ENCODE peak calls at places on chromosome 6, in ten cellular contexts. One of them, this sample, is unnamed.

GRCh38 chr6:5173862-5174643 is 86.7 kb downstream of the LYRM4 start:
- DNase-seq in GM20000: peak
- DNase-seq in colonic mucosa: no peak
- DNase-seq in WTC11: no peak
- DNase-seq in MCF 10A: no peak
- DNase-seq in heart right ventricle: peak
- DNase-seq in breast epithelium: no peak
- DNase-seq in body of pancreas: no peak
- DNase-seq in ovary: no peak
- DNase-seq in WERI-Rb-1: no peak
- DNase-seq in this sample: no peak

GRCh38 chr6:43086022-43086658 is 10.0 kb downstream of the PTK7 start:
- DNase-seq in body of pancreas: no peak
- DNase-seq in WERI-Rb-1: no peak
- DNase-seq in colonic mucosa: no peak
- DNase-seq in ovary: no peak
- DNase-seq in breast epithelium: no peak
- DNase-seq in WTC11: no peak
- DNase-seq in heart right ventricle: no peak
- DNase-seq in GM20000: peak
- DNase-seq in MCF 10A: no peak
- DNase-seq in this sample: no peak

GRCh38 chr6:75751443-75751842 is 2.4 kb downstream of the MYO6 start:
- DNase-seq in MCF 10A: no peak
- DNase-seq in heart right ventricle: no peak
- DNase-seq in ovary: no peak
- DNase-seq in GM20000: no peak
- DNase-seq in colonic mucosa: no peak
- DNase-seq in body of pancreas: no peak
- DNase-seq in breast epithelium: no peak
- DNase-seq in WTC11: no peak
- DNase-seq in WERI-Rb-1: no peak
- DNase-seq in this sample: no peak

GRCh38 chr6:152701863-152702401 is 4.2 kb downstream of the MYCT1 start:
- DNase-seq in ovary: no peak
- DNase-seq in GM20000: no peak
- DNase-seq in WTC11: no peak
- DNase-seq in body of pancreas: no peak
- DNase-seq in colonic mucosa: no peak
- DNase-seq in breast epithelium: no peak
- DNase-seq in heart right ventricle: no peak
- DNase-seq in WERI-Rb-1: no peak
- DNase-seq in MCF 10A: no peak
- DNase-seq in this sample: no peak

GRCh38 chr6:52992980-52993379 is 2.1 kb downstream of the GSTA4 start:
- DNase-seq in ovary: no peak
- DNase-seq in MCF 10A: peak
- DNase-seq in breast epithelium: no peak
- DNase-seq in WERI-Rb-1: no peak
- DNase-seq in body of pancreas: no peak
- DNase-seq in WTC11: no peak
- DNase-seq in GM20000: no peak
- DNase-seq in colonic mucosa: no peak
- DNase-seq in heart right ventricle: no peak
- DNase-seq in this sample: no peak

GRCh38 chr6:150684161-150684560 is 84.5 kb downstream of the PLEKHG1 start:
- DNase-seq in heart right ventricle: no peak
- DNase-seq in MCF 10A: no peak
- DNase-seq in WTC11: no peak
- DNase-seq in WERI-Rb-1: no peak
- DNase-seq in GM20000: no peak
- DNase-seq in body of pancreas: no peak
- DNase-seq in colonic mucosa: no peak
- DNase-seq in ovary: no peak
- DNase-seq in breast epithelium: no peak
- DNase-seq in this sample: no peak

GRCh38 chr6:1763411-1763810 is 153.7 kb downstream of the FOXC1 start:
- DNase-seq in MCF 10A: no peak
- DNase-seq in GM20000: no peak
- DNase-seq in ovary: no peak
- DNase-seq in WTC11: no peak
- DNase-seq in WERI-Rb-1: no peak
- DNase-seq in body of pancreas: no peak
- DNase-seq in colonic mucosa: no peak
- DNase-seq in heart right ventricle: no peak
- DNase-seq in breast epithelium: no peak
- DNase-seq in this sample: no peak

GRCh38 chr6:150890346-150890745 is 24.8 kb downstream of the MTHFD1L start:
- DNase-seq in WTC11: no peak
- DNase-seq in body of pancreas: no peak
- DNase-seq in MCF 10A: no peak
- DNase-seq in colonic mucosa: no peak
- DNase-seq in GM20000: no peak
- DNase-seq in breast epithelium: no peak
- DNase-seq in ovary: no peak
- DNase-seq in WERI-Rb-1: no peak
- DNase-seq in heart right ventricle: no peak
- DNase-seq in this sample: no peak

GRCh38 chr6:2127484-2127911 is 117.9 kb downstream of the GMDS start:
- DNase-seq in ovary: no peak
- DNase-seq in WERI-Rb-1: no peak
- DNase-seq in colonic mucosa: no peak
- DNase-seq in body of pancreas: peak
- DNase-seq in MCF 10A: no peak
- DNase-seq in breast epithelium: peak
- DNase-seq in GM20000: peak
- DNase-seq in WTC11: no peak
- DNase-seq in heart right ventricle: peak
- DNase-seq in this sample: no peak

GRCh38 chr6:41286544-41287346 is at the start of gene TREM1:
- DNase-seq in MCF 10A: peak
- DNase-seq in GM20000: no peak
- DNase-seq in colonic mucosa: no peak
- DNase-seq in breast epithelium: no peak
- DNase-seq in ovary: no peak
- DNase-seq in heart right ventricle: peak
- DNase-seq in WTC11: no peak
- DNase-seq in body of pancreas: peak
- DNase-seq in WERI-Rb-1: no peak
- DNase-seq in this sample: no peak

DNA sequence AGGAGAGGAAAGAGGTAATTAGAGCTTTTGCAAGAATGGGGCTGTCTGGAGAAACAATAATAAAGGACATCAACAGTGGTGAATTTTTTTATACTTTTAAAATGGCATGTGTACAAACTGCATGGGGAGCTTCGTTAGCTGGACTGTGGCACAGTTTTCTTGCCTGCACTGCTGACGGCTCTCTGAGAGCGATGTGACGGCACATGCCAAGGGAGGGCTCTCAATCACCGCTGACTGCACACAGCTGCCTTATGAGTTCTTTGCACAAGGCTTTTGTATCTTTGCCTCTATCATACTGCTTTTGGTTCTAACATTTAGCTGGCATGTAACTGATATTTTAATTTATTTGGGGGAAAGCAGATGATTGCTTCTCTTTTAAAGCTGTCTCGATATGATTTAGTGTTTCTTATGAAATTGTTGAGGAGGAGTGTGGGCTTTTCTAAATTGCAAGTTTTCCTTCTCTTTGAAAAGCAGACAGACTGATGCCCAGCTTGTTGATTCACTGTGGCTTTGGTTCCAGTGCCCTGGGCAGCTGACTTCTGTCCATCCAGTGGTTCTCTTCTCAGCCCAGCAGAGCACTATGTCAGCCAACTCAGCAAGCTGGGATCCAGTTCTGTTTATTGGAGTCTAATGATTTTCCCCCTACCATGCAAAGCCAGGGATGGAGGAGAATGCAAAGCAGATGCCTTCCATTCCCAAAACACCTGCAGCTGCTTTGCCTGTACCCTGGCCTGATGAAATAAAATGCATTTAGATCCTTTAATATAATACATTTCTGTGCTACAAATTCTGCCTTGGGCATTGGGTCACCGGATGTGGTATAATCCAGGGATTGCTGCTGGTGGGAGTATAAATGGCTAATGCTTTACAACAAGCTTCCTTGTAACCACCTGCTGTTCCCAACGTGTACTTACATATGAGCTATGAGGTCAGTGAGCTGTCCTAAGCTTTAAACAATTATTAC is 323.9 kb downstream of the ZFAND3 start:
- DNase-seq in WTC11: no peak
- DNase-seq in MCF 10A: no peak
- DNase-seq in ovary: no peak
- DNase-seq in colonic mucosa: no peak
- DNase-seq in heart right ventricle: no peak
- DNase-seq in GM20000: no peak
- DNase-seq in breast epithelium: no peak
- DNase-seq in body of pancreas: no peak
- DNase-seq in WERI-Rb-1: peak
- DNase-seq in this sample: no peak
- TF ChIP-seq CTCF in WTC11: no peak
- TF ChIP-seq CTCF in MCF 10A: no peak
- TF ChIP-seq CTCF in ovary: no peak
- TF ChIP-seq CTCF in colonic mucosa: no peak
- TF ChIP-seq CTCF in heart right ventricle: no peak
- TF ChIP-seq CTCF in GM20000: no peak
- TF ChIP-seq CTCF in breast epithelium: no peak
- TF ChIP-seq CTCF in body of pancreas: no peak
- TF ChIP-seq CTCF in WERI-Rb-1: no peak
- TF ChIP-seq CTCF in this sample: no peak

GRCh38 chr6:26087284-26088115 is at the start of gene HFE:
- DNase-seq in MCF 10A: peak
- DNase-seq in breast epithelium: no peak
- DNase-seq in heart right ventricle: peak
- DNase-seq in ovary: peak
- DNase-seq in body of pancreas: peak
- DNase-seq in GM20000: peak
- DNase-seq in WERI-Rb-1: no peak
- DNase-seq in WTC11: peak
- DNase-seq in colonic mucosa: peak
- DNase-seq in this sample: no peak
- TF ChIP-seq CTCF in MCF 10A: no peak
- TF ChIP-seq CTCF in breast epithelium: no peak
- TF ChIP-seq CTCF in heart right ventricle: peak
- TF ChIP-seq CTCF in ovary: no peak
- TF ChIP-seq CTCF in body of pancreas: no peak
- TF ChIP-seq CTCF in GM20000: no peak
- TF ChIP-seq CTCF in WERI-Rb-1: no peak
- TF ChIP-seq CTCF in WTC11: no peak
- TF ChIP-seq CTCF in colonic mucosa: no peak
- TF ChIP-seq CTCF in this sample: no peak

GRCh38 chr6:128521302-128521632 is 868 bp upstream of the PTPRK start:
- DNase-seq in WERI-Rb-1: no peak
- DNase-seq in MCF 10A: no peak
- DNase-seq in colonic mucosa: no peak
- DNase-seq in breast epithelium: no peak
- DNase-seq in WTC11: no peak
- DNase-seq in body of pancreas: no peak
- DNase-seq in heart right ventricle: no peak
- DNase-seq in ovary: no peak
- DNase-seq in GM20000: no peak
- DNase-seq in this sample: no peak

GRCh38 chr6:128519931-128520435 is 416 bp downstream of the PTPRK start:
- DNase-seq in colonic mucosa: peak
- DNase-seq in breast epithelium: peak
- DNase-seq in ovary: no peak
- DNase-seq in WERI-Rb-1: no peak
- DNase-seq in WTC11: no peak
- DNase-seq in heart right ventricle: peak
- DNase-seq in body of pancreas: peak
- DNase-seq in GM20000: peak
- DNase-seq in MCF 10A: peak
- DNase-seq in this sample: no peak

GRCh38 chr6:128520436-128521301 is at the start of gene PTPRK:
- DNase-seq in WERI-Rb-1: peak
- DNase-seq in GM20000: peak
- DNase-seq in ovary: peak
- DNase-seq in WTC11: peak
- DNase-seq in heart right ventricle: peak
- DNase-seq in breast epithelium: peak
- DNase-seq in colonic mucosa: peak
- DNase-seq in body of pancreas: peak
- DNase-seq in MCF 10A: peak
- DNase-seq in this sample: peak

GRCh38 chr6:128518531-128519131 is 1.8 kb downstream of the PTPRK start:
- DNase-seq in WTC11: no peak
- DNase-seq in MCF 10A: peak
- DNase-seq in body of pancreas: no peak
- DNase-seq in GM20000: no peak
- DNase-seq in ovary: no peak
- DNase-seq in breast epithelium: no peak
- DNase-seq in WERI-Rb-1: no peak
- DNase-seq in heart right ventricle: no peak
- DNase-seq in colonic mucosa: no peak
- DNase-seq in this sample: peak

GRCh38 chr6:128519132-128519930 is 1.1 kb downstream of the PTPRK start:
- DNase-seq in colonic mucosa: peak
- DNase-seq in GM20000: peak
- DNase-seq in WTC11: peak
- DNase-seq in ovary: peak
- DNase-seq in WERI-Rb-1: peak
- DNase-seq in heart right ventricle: peak
- DNase-seq in body of pancreas: peak
- DNase-seq in breast epithelium: peak
- DNase-seq in MCF 10A: peak
- DNase-seq in this sample: peak
- TF ChIP-seq CTCF in colonic mucosa: no peak
- TF ChIP-seq CTCF in GM20000: no peak
- TF ChIP-seq CTCF in WTC11: no peak
- TF ChIP-seq CTCF in ovary: no peak
- TF ChIP-seq CTCF in WERI-Rb-1: peak
- TF ChIP-seq CTCF in heart right ventricle: peak
- TF ChIP-seq CTCF in body of pancreas: no peak
- TF ChIP-seq CTCF in breast epithelium: peak
- TF ChIP-seq CTCF in MCF 10A: no peak
- TF ChIP-seq CTCF in this sample: no peak

DNA sequence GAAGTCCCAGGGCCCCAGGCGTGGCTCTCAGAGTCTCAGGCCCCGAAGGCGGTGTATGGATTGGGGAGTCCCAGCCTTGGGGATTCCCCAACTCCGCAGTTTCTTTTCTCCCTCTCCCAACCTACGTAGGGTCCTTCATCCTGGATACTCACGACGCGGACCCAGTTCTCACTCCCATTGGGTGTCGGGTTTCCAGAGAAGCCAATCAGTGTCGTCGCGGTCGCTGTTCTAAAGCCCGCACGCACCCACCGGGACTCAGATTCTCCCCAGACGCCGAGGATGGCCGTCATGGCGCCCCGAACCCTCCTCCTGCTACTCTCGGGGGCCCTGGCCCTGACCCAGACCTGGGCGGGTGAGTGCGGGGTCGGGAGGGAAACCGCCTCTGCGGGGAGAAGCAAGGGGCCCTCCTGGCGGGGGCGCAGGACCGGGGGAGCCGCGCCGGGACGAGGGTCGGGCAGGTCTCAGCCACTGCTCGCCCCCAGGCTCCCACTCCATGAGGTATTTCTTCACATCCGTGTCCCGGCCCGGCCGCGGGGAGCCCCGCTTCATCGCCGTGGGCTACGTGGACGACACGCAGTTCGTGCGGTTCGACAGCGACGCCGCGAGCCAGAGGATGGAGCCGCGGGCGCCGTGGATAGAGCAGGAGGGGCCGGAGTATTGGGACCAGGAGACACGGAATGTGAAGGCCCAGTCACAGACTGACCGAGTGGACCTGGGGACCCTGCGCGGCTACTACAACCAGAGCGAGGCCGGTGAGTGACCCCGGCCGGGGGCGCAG is at the start of gene HLA-A:
- DNase-seq in WTC11: peak
- DNase-seq in MCF 10A: peak
- DNase-seq in body of pancreas: peak
- DNase-seq in WERI-Rb-1: peak
- DNase-seq in breast epithelium: peak
- DNase-seq in GM20000: peak
- DNase-seq in ovary: peak
- DNase-seq in heart right ventricle: peak
- DNase-seq in colonic mucosa: peak
- DNase-seq in this sample: peak
- TF ChIP-seq CTCF in WTC11: no peak
- TF ChIP-seq CTCF in MCF 10A: no peak
- TF ChIP-seq CTCF in body of pancreas: no peak
- TF ChIP-seq CTCF in WERI-Rb-1: no peak
- TF ChIP-seq CTCF in breast epithelium: no peak
- TF ChIP-seq CTCF in GM20000: no peak
- TF ChIP-seq CTCF in ovary: no peak
- TF ChIP-seq CTCF in heart right ventricle: no peak
- TF ChIP-seq CTCF in colonic mucosa: no peak
- TF ChIP-seq CTCF in this sample: no peak

This sample was measured in glutamatergic neuron.